ENCODE peak calls at places on chromosomes 16 and 17, in ten cellular contexts. A is kidney tubule cell, N is BJ, X is testis, B is occipital lobe, H is cardiac muscle cell, E is left cardiac atrium, C is NCI-H187 treated with DMSO at 0.1 percent for 48 hours, Z is NCI-H146, L is posterior cingulate gyrus. T is an unnamed sample.

GRCh38 chr17:8173056-8173870 is 2.9 kb downstream of the TMEM107 start:
- DNase-seq in A (peak), N (peak), X (peak), B (peak), H (peak), E (peak), C (peak), Z (peak), L (peak), T (peak)

GRCh38 chr16:88314991-88315542 is 67.7 kb upstream of the ZNF469 start:
- DNase-seq in A (no peak), N (no peak), X (no peak), B (no peak), H (no peak), E (no peak), C (no peak), Z (no peak), L (peak), T (no peak)

GRCh38 chr17:13725286-13725990 is 123.7 kb upstream of the HS3ST3A1 start:
- DNase-seq in A (peak), N (no peak), X (no peak), B (no peak), H (peak), E (no peak), C (no peak), Z (no peak), L (no peak), T (no peak)

GRCh38 chr17:46751425-46751824 is 67.1 kb downstream of the WNT3 start:
- DNase-seq in A (no peak), N (no peak), X (no peak), B (no peak), H (no peak), E (no peak), C (no peak), Z (no peak), L (no peak), T (no peak)

GRCh38 chr16:76897816-76898215 is 293.2 kb upstream of the MON1B start:
- DNase-seq in A (no peak), N (no peak), X (no peak), B (no peak), H (no peak), E (no peak), C (no peak), Z (no peak), L (no peak), T (no peak)

GRCh38 chr16:1072526-1073261 is at the start of gene SSTR5:
- DNase-seq in A (no peak), N (no peak), X (no peak), B (no peak), H (no peak), E (no peak), C (no peak), Z (no peak), L (no peak), T (no peak)

GRCh38 chr17:16980061-16980460 is 8.1 kb upstream of the TNFRSF13B start:
- DNase-seq in A (no peak), N (no peak), X (no peak), B (no peak), H (no peak), E (no peak), C (no peak), Z (no peak), L (no peak), T (no peak)

GRCh38 chr16:84650062-84650991 is 2.0 kb downstream of the KLHL36 start:
- DNase-seq in A (peak), N (peak), X (peak), B (no peak), H (peak), E (no peak), C (no peak), Z (no peak), L (no peak), T (no peak)

GRCh38 chr17:17485420-17485819 is 8.6 kb downstream of the MED9 start:
- DNase-seq in A (no peak), N (no peak), X (no peak), B (no peak), H (no peak), E (no peak), C (no peak), Z (no peak), L (peak), T (no peak)

GRCh38 chr16:87620201-87620495 is 17.8 kb downstream of the JPH3 start:
- DNase-seq in A (no peak), N (no peak), X (no peak), B (no peak), H (no peak), E (no peak), C (no peak), Z (no peak), L (peak), T (no peak)

GRCh38 chr17:75773121-75773807 is 8.3 kb upstream of the GALK1 start:
- DNase-seq in A (no peak), N (no peak), X (no peak), B (no peak), H (no peak), E (no peak), C (no peak), Z (no peak), L (peak), T (no peak)

GRCh38 chr17:74380086-74380958 is 13.0 kb downstream of the GPR142 start:
- DNase-seq in A (peak), N (no peak), X (no peak), B (no peak), H (peak), E (no peak), C (peak), Z (no peak), L (no peak), T (no peak)

GRCh38 chr17:4903051-4903818 is at the start of gene CHRNE:
- DNase-seq in A (peak), N (no peak), X (peak), B (peak), H (peak), E (peak), C (no peak), Z (peak), L (peak), T (peak)

GRCh38 chr16:66741971-66742396 is 9.4 kb downstream of the DYNC1LI2 start:
- DNase-seq in A (no peak), N (no peak), X (no peak), B (no peak), H (peak), E (no peak), C (no peak), Z (no peak), L (no peak), T (no peak)

GRCh38 chr16:73196670-73197069 is 148.7 kb upstream of the ZFHX3 start:
- DNase-seq in A (peak), N (no peak), X (peak), B (no peak), H (peak), E (peak), C (no peak), Z (peak), L (no peak), T (no peak)

GRCh38 chr17:65099941-65100315 is 37.2 kb upstream of the RGS9 start:
- DNase-seq in A (peak), N (no peak), X (peak), B (no peak), H (peak), E (peak), C (no peak), Z (peak), L (no peak), T (no peak)

GRCh38 chr16:802461-802860 is 1.9 kb upstream of the GNG13 start:
- DNase-seq in A (no peak), N (no peak), X (no peak), B (no peak), H (no peak), E (no peak), C (no peak), Z (no peak), L (no peak), T (no peak)

GRCh38 chr16:55292491-55292890 is 31.5 kb upstream of the IRX6 start:
- DNase-seq in A (no peak), N (no peak), X (no peak), B (no peak), H (no peak), E (no peak), C (no peak), Z (no peak), L (no peak), T (no peak)

GRCh38 chr17:41645371-41646063 is 21.1 kb upstream of the KRT17 start:
- DNase-seq in A (peak), N (no peak), X (no peak), B (no peak), H (peak), E (no peak), C (no peak), Z (peak), L (no peak), T (no peak)

GRCh38 chr16:72995151-72995881 is 52.6 kb downstream of the ZFHX3 start:
- DNase-seq in A (no peak), N (no peak), X (no peak), B (no peak), H (no peak), E (no peak), C (no peak), Z (no peak), L (no peak), T (no peak)

GRCh38 chr16:16966439-16966838 is 504.3 kb downstream of the XYLT1 start:
- DNase-seq in A (no peak), N (no peak), X (no peak), B (no peak), H (no peak), E (no peak), C (no peak), Z (no peak), L (no peak), T (no peak)

GRCh38 chr17:44930667-44931066 is 15.4 kb upstream of the GFAP start:
- DNase-seq in A (no peak), N (no peak), X (no peak), B (no peak), H (no peak), E (no peak), C (no peak), Z (no peak), L (no peak), T (no peak)

GRCh38 chr16:87178977-87179376 is 138.2 kb downstream of the C16orf95 start:
- DNase-seq in A (peak), N (no peak), X (no peak), B (no peak), H (peak), E (peak), C (no peak), Z (no peak), L (no peak), T (no peak)

GRCh38 chr17:51641999-51642398 is 381.7 kb downstream of the UTP18 start:
- DNase-seq in A (no peak), N (no peak), X (no peak), B (no peak), H (no peak), E (no peak), C (no peak), Z (no peak), L (no peak), T (no peak)

GRCh38 chr16:2964416-2965223 is 545 bp downstream of the KREMEN2 start:
- DNase-seq in A (peak), N (no peak), X (peak), B (no peak), H (no peak), E (no peak), C (no peak), Z (peak), L (peak), T (peak)

GRCh38 chr17:82285141-82285540 is 11.6 kb upstream of the CSNK1D start:
- DNase-seq in A (no peak), N (no peak), X (no peak), B (no peak), H (no peak), E (no peak), C (no peak), Z (no peak), L (no peak), T (no peak)

GRCh38 chr16:12426122-12426521 is 377.6 kb downstream of the CPPED1 start:
- DNase-seq in A (peak), N (no peak), X (no peak), B (no peak), H (peak), E (no peak), C (no peak), Z (peak), L (no peak), T (no peak)

GRCh38 chr17:13030459-13031305 is 12.9 kb upstream of the ELAC2 start:
- DNase-seq in A (peak), N (no peak), X (peak), B (no peak), H (peak), E (no peak), C (no peak), Z (peak), L (no peak), T (peak)

GRCh38 chr16:59192551-59193199 is 458.6 kb upstream of the GOT2 start:
- DNase-seq in A (no peak), N (no peak), X (peak), B (no peak), H (no peak), E (no peak), C (no peak), Z (peak), L (no peak), T (no peak)

GRCh38 chr16:12149971-12150370 is 173.4 kb downstream of the SNX29 start:
- DNase-seq in A (no peak), N (no peak), X (no peak), B (no peak), H (no peak), E (no peak), C (no peak), Z (no peak), L (no peak), T (no peak)

GRCh38 chr16:81723098-81723723 is 55.9 kb upstream of the PLCG2 start:
- DNase-seq in A (peak), N (no peak), X (peak), B (no peak), H (peak), E (no peak), C (peak), Z (peak), L (no peak), T (peak)

GRCh38 chr16:88553739-88554138 is 16.5 kb upstream of the ZC3H18 start:
- DNase-seq in A (no peak), N (no peak), X (no peak), B (no peak), H (no peak), E (no peak), C (no peak), Z (no peak), L (no peak), T (no peak)

GRCh38 chr17:41973457-41973856 is 6.9 kb downstream of the CNP start:
- DNase-seq in A (no peak), N (no peak), X (no peak), B (no peak), H (no peak), E (peak), C (no peak), Z (no peak), L (peak), T (no peak)

T was measured in CD8-positive, alpha-beta memory T cell.